ENCODE peak calls at places on chromosomes 3 and 15, in six cellular contexts. Z is natural killer cell, H is IMR-90, B is uterus, I is H1, J is choroid plexus epithelial cell. W is an unnamed sample.

GRCh38 chr3:190088890-190089289 is 31.8 kb downstream of the P3H2 start:
- DNase-seq in B (no peak), J (peak), I (no peak), Z (no peak), H (peak), W (no peak)

GRCh38 chr15:33200444-33200843 is 5.9 kb upstream of the FMN1 start:
- DNase-seq in H (no peak), I (no peak), Z (no peak), B (no peak), J (no peak), W (peak)

GRCh38 chr15:59096429-59096828 is 8.5 kb upstream of the CCNB2 start:
- DNase-seq in Z (no peak), J (no peak), B (no peak), H (no peak), I (no peak), W (no peak)

GRCh38 chr3:186663351-186664118 is 2.3 kb upstream of the HRG start:
- DNase-seq in I (peak), B (no peak), J (no peak), H (no peak), Z (no peak), W (no peak)

GRCh38 chr3:65685621-65686020 is 353.1 kb downstream of the MAGI1 start:
- DNase-seq in B (no peak), H (peak), Z (no peak), I (no peak), J (peak), W (no peak)

GRCh38 chr3:121894191-121894990 is at the start of gene SLC15A2:
- DNase-seq in H (no peak), Z (no peak), B (no peak), J (peak), I (no peak), W (no peak)

GRCh38 chr3:14142567-14143270 is 17.9 kb downstream of the TMEM43 start:
- DNase-seq in B (no peak), H (no peak), I (no peak), Z (peak), J (no peak), W (no peak)

GRCh38 chr15:84598993-84599392 is 1.8 kb upstream of the ZSCAN2 start:
- DNase-seq in I (peak), H (peak), B (no peak), Z (no peak), J (peak), W (no peak)

GRCh38 chr15:88878720-88879184 is 16.6 kb downstream of the HAPLN3 start:
- DNase-seq in Z (no peak), B (no peak), H (peak), J (peak), I (peak), W (no peak)

GRCh38 chr3:13825821-13826220 is 54.0 kb downstream of the WNT7A start:
- DNase-seq in H (no peak), B (no peak), Z (no peak), I (no peak), J (no peak), W (no peak)

GRCh38 chr3:193809106-193809505 is 216.1 kb downstream of the OPA1 start:
- DNase-seq in Z (no peak), I (no peak), J (no peak), H (no peak), B (no peak), W (no peak)

GRCh38 chr3:42660898-42661297 is 7.4 kb downstream of the ZBTB47 start:
- DNase-seq in B (no peak), I (peak), Z (no peak), H (no peak), J (no peak), W (no peak)

GRCh38 chr3:126607214-126607908 is 47.6 kb downstream of the TXNRD3 start:
- DNase-seq in Z (peak), J (peak), B (no peak), I (no peak), H (peak), W (no peak)

GRCh38 chr15:40281057-40281850 is 1.6 kb downstream of the ANKRD63 start:
- DNase-seq in B (no peak), H (no peak), I (peak), Z (no peak), J (no peak), W (no peak)

GRCh38 chr3:151443583-151443982 is 17.3 kb downstream of the IGSF10 start:
- DNase-seq in B (no peak), I (peak), H (no peak), Z (no peak), J (peak), W (no peak)

GRCh38 chr3:174329321-174329720 is 529.8 kb upstream of the NAALADL2 start:
- DNase-seq in H (peak), Z (no peak), I (no peak), J (peak), B (no peak), W (no peak)

GRCh38 chr15:63601026-63601726 is 4.0 kb downstream of the FBXL22 start:
- DNase-seq in B (peak), J (peak), Z (peak), H (peak), I (peak), W (peak)

GRCh38 chr3:191523099-191523498 is 62.1 kb downstream of the PYDC2 start:
- DNase-seq in Z (no peak), B (no peak), I (no peak), J (no peak), H (no peak), W (no peak)

GRCh38 chr15:82739086-82739485 is 29.4 kb upstream of the AP3B2 start:
- DNase-seq in J (peak), I (no peak), H (peak), B (no peak), Z (no peak), W (no peak)

GRCh38 chr3:166688665-166689064 is 691.4 kb downstream of the ZBBX start:
- DNase-seq in J (no peak), I (no peak), Z (no peak), B (no peak), H (no peak), W (no peak)

GRCh38 chr3:151318946-151319345 is 2.3 kb upstream of the GPR87 start:
- DNase-seq in J (no peak), Z (no peak), H (no peak), I (no peak), B (no peak), W (no peak)

GRCh38 chr3:35654471-35654870 is 15.1 kb downstream of the ARPP21 start:
- DNase-seq in I (no peak), Z (no peak), H (no peak), J (no peak), B (no peak), W (no peak)

GRCh38 chr3:62414786-62415185 is 41.4 kb upstream of the FEZF2 start:
- DNase-seq in B (no peak), H (no peak), I (peak), J (no peak), Z (no peak), W (no peak)

GRCh38 chr15:70772402-70772801 is 9.0 kb upstream of the UACA start:
- DNase-seq in J (no peak), B (no peak), I (no peak), Z (no peak), H (peak), W (no peak)

GRCh38 chr15:52382647-52383046 is 87.0 kb upstream of the MYO5C start:
- DNase-seq in J (no peak), B (no peak), H (no peak), Z (no peak), I (no peak), W (no peak)

GRCh38 chr15:65067645-65068416 is at the start of gene RASL12:
- DNase-seq in J (no peak), B (peak), I (peak), H (no peak), Z (no peak), W (no peak)

GRCh38 chr3:187807086-187807862 is 62.0 kb upstream of the BCL6 start:
- DNase-seq in B (no peak), Z (no peak), I (no peak), J (peak), H (peak), W (peak)

GRCh38 chr3:164332856-164333802 is 745.2 kb downstream of the SI start:
- DNase-seq in J (peak), B (no peak), I (no peak), Z (no peak), H (no peak), W (no peak)
- TF ChIP-seq CTCF in J (no peak), B (no peak), I (peak), Z (no peak), H (no peak), W (no peak)

GRCh38 chr3:108493862-108494261 is 16.5 kb downstream of the MYH15 start:
- DNase-seq in H (no peak), J (no peak), B (no peak), I (no peak), Z (no peak), W (no peak)
- TF ChIP-seq CTCF in H (peak), J (peak), B (no peak), I (peak), Z (no peak), W (peak)

GRCh38 chr3:134258761-134259347 is 8.2 kb upstream of the RYK start:
- DNase-seq in J (no peak), H (peak), I (no peak), B (no peak), Z (no peak), W (no peak)
- TF ChIP-seq CTCF in J (no peak), H (no peak), I (no peak), B (no peak), Z (no peak), W (no peak)

GRCh38 chr3:49021213-49021812 is 608 bp upstream of the NDUFAF3 start:
- DNase-seq in Z (peak), B (peak), J (peak), H (peak), I (peak), W (peak)

GRCh38 chr3:49021813-49022720 is at the start of gene NDUFAF3:
- DNase-seq in J (peak), B (peak), I (peak), Z (peak), H (peak), W (peak)

GRCh38 chr3:49018707-49019006 is 277 bp upstream of the DALRD3 start:
- DNase-seq in H (no peak), I (no peak), Z (no peak), B (no peak), J (no peak), W (no peak)

GRCh38 chr3:49019941-49020334 is 1.6 kb upstream of the DALRD3 start:
- DNase-seq in B (no peak), H (no peak), Z (no peak), I (no peak), J (no peak), W (no peak)

DNA sequence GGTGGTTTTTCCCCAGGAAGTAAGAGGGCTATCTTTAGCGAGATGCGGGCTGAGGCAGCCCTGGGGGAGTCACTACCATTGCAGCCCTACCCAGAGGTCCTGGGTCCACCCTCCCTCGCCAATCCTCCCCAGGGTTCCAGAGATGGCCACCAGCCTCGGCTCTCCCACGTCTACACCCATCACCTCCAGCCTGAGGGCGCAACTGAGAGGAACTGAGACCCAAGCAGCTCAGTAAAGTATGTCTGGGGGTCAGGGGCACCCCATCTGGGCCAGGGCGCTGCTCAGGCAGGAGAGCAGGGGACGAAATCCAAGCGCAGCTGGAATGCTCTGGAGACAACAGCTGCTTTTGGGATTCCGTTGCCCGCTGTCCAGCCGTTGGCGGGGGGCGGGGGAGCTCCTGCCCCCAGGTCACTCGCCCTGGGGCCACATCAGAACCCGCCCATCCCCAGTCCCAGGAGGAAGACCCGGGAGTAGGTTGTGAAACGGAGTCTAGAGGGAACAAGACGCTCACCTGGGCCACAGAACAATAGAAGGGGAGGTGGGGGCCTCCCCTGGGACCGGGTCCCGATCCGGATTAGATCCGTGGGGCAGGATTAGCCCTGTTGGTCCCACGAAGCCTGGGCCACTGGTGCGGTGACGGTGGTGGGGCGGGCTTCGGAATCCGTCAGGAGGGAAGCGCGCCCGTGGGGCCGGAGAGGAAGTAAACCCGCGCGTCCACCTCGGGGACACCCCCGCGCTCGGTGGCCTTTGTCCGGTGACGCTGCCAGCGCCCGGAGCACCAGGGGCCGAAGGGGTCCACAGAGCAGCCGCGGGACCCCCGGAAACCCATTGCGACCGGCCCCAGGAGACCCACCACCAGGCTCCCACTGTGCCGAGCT is 1.3 kb upstream of the NDUFAF3 start:
- DNase-seq in I (peak), B (peak), Z (peak), H (no peak), J (no peak), W (peak)
- TF ChIP-seq CTCF in I (no peak), B (no peak), Z (no peak), H (no peak), J (no peak), W (no peak)

GRCh38 chr3:104878395-104878794 is 488.3 kb upstream of the ALCAM start:
- DNase-seq in I (no peak), B (no peak), H (peak), J (peak), Z (no peak), W (no peak)
- TF ChIP-seq CTCF in I (no peak), B (no peak), H (no peak), J (no peak), Z (no peak), W (no peak)

GRCh38 chr3:26589678-26590077 is 32.9 kb upstream of the LRRC3B start:
- DNase-seq in H (no peak), I (no peak), B (no peak), J (no peak), Z (no peak), W (no peak)
- TF ChIP-seq CTCF in H (no peak), I (no peak), B (no peak), J (no peak), Z (no peak), W (no peak)

DNA sequence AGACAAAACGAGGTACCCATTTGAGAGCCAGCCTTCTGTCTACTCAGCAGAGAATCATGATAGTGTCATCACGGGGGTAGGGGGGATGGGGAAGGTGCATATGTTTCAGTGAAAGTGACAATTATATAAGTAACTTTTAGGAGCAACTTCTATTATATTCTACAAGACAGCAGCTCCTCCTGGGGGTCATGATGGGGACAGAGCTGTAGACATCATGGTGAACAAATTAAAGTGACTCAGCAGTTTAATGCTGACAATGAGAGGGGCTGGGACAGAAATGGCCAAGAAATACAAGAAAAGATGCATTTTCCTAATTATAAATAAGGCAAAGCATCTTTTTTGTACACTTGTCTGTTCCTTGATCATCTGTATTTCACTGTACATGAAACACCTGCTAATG is 11.8 kb downstream of the CAPN3 start:
- DNase-seq in Z (no peak), I (no peak), B (no peak), J (peak), H (peak), W (no peak)
- TF ChIP-seq CTCF in Z (no peak), I (no peak), B (no peak), J (peak), H (peak), W (peak)

DNA sequence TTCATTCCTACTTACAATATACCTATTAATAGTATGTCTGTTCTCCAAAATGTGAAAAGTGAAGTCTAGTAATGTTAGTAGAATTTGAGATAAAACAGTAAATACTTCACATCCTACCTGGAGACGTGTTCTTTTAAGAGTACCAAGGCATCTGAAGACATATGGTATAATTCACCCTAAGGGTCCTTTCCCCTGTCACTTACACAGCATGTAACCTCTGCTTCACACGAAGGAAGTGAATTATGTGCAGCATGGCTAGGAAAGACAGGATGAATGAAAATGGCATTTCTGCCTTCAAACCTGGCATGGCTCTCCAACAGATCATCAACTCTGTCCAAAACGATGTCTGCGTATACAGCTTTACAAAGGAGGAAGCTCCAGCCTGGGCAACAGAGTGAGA is 640.5 kb upstream of the ROBO1 start:
- DNase-seq in J (no peak), Z (no peak), H (no peak), B (no peak), I (no peak), W (no peak)
- TF ChIP-seq CTCF in J (no peak), Z (no peak), H (no peak), B (no peak), I (no peak), W (no peak)

DNA sequence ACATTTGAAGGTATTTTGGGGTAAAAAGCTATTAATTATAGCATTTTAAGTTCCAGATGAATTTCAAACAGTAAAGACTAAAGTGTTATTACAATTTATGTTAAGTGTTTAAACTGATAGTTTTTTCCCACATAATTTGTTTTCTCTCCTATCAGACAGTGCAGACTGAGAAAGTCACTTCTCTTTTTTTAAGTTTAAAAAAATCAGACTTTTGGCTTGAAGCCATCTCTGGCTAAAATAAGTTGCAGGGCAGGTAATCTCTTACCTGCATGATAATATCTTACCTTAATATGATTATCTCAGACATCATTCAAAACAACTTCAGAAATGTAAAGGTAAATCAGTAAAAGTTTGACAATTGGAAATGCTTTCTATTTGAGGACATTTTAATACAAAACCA is 21.5 kb upstream of the RAB6B start:
- DNase-seq in Z (no peak), B (no peak), H (no peak), I (no peak), J (no peak), W (no peak)
- TF ChIP-seq CTCF in Z (no peak), B (no peak), H (no peak), I (no peak), J (no peak), W (no peak)

GRCh38 chr3:157088506-157089454 is 71.2 kb downstream of the CCNL1 start:
- DNase-seq in H (peak), I (peak), J (peak), Z (peak), B (peak), W (peak)
- TF ChIP-seq CTCF in H (peak), I (peak), J (peak), Z (peak), B (peak), W (no peak)

W was measured in PC-9.